ENCODE peak calls at places on chromosome 19, in five cellular contexts. D is Caco-2, M is progenitor cell of endocrine pancreas, R is mammary epithelial cell, O is colonic mucosa. G is an unnamed sample.

GRCh38 chr19:36115453-36116343 is at the start of gene TBCB:
- DNase-seq in O (peak), D (no peak), M (peak), R (no peak), G (peak)

GRCh38 chr19:51441410-51442390 is 16.6 kb downstream of the SIGLEC8 start:
- DNase-seq in D (no peak), R (peak), O (peak), M (no peak), G (no peak)

GRCh38 chr19:2207008-2207407 is 29.1 kb downstream of the PLEKHJ1 start:
- DNase-seq in R (no peak), O (no peak), M (no peak), D (no peak), G (no peak)

GRCh38 chr19:49110567-49110966 is 3.6 kb upstream of the LIN7B start:
- DNase-seq in D (no peak), R (no peak), O (no peak), M (no peak), G (peak)

GRCh38 chr19:18520848-18521691 is 800 bp downstream of the ELL start:
- DNase-seq in D (no peak), M (no peak), R (no peak), O (peak), G (no peak)

GRCh38 chr19:16849168-16849567 is 20.0 kb downstream of the SIN3B start:
- DNase-seq in O (peak), R (no peak), M (no peak), D (no peak), G (peak)

GRCh38 chr19:4456566-4456842 is 1.1 kb downstream of the UBXN6 start:
- DNase-seq in M (no peak), O (peak), R (peak), D (no peak), G (peak)

GRCh38 chr19:17357078-17357666 is 19.8 kb downstream of the GTPBP3 start:
- DNase-seq in M (no peak), D (no peak), R (no peak), O (no peak), G (no peak)

GRCh38 chr19:21586341-21587116 is 81.1 kb downstream of the ZNF429 start:
- DNase-seq in O (no peak), D (no peak), R (no peak), M (peak), G (no peak)

GRCh38 chr19:40053491-40053890 is 2.5 kb downstream of the ZNF780B start:
- DNase-seq in M (no peak), O (no peak), D (no peak), R (no peak), G (no peak)

GRCh38 chr19:41993612-41994483 is at the start of gene ATP1A3:
- DNase-seq in O (peak), M (no peak), D (no peak), R (peak), G (peak)

GRCh38 chr19:35309481-35310279 is 17.7 kb downstream of the MAG start:
- DNase-seq in D (peak), M (peak), R (no peak), O (no peak), G (peak)

GRCh38 chr19:18430417-18431144 is 7.4 kb downstream of the ISYNA1 start:
- DNase-seq in R (no peak), M (no peak), D (no peak), O (no peak), G (no peak)

GRCh38 chr19:35236638-35237400 is 8.3 kb upstream of the FAM187B start:
- DNase-seq in M (no peak), R (peak), D (no peak), O (no peak), G (no peak)

GRCh38 chr19:2050349-2050990 is 574 bp downstream of the MKNK2 start:
- DNase-seq in D (no peak), O (no peak), M (no peak), R (no peak), G (no peak)

GRCh38 chr19:19602136-19602712 is 16.3 kb downstream of the PBX4 start:
- DNase-seq in O (peak), R (no peak), M (no peak), D (no peak), G (no peak)

GRCh38 chr19:18057557-18057956 is 29.2 kb downstream of the IL12RB1 start:
- DNase-seq in D (no peak), O (peak), R (no peak), M (no peak), G (peak)

GRCh38 chr19:42540071-42540553 is 11.8 kb upstream of the CEACAM1 start:
- DNase-seq in D (no peak), R (no peak), O (no peak), M (no peak), G (no peak)

GRCh38 chr19:1961545-1961878 is 20.5 kb downstream of the CSNK1G2 start:
- DNase-seq in D (no peak), R (no peak), M (no peak), O (no peak), G (no peak)

GRCh38 chr19:29758863-29759262 is 43.8 kb upstream of the C19orf12 start:
- DNase-seq in M (no peak), D (no peak), O (no peak), R (no peak), G (no peak)

GRCh38 chr19:17777840-17778620 is 16.9 kb upstream of the B3GNT3 start:
- DNase-seq in O (peak), D (peak), M (no peak), R (no peak), G (peak)

GRCh38 chr19:1849999-1850398 is 1.7 kb upstream of the REXO1 start:
- DNase-seq in R (no peak), M (no peak), D (no peak), O (no peak), G (no peak)

GRCh38 chr19:7386308-7386707 is 37.6 kb downstream of the ARHGEF18 start:
- DNase-seq in D (peak), M (no peak), R (no peak), O (no peak), G (no peak)

GRCh38 chr19:35348909-35349611 is 1.4 kb downstream of the FFAR1 start:
- DNase-seq in D (peak), O (no peak), M (no peak), R (no peak), G (no peak)

GRCh38 chr19:1112254-1113208 is 8.7 kb downstream of the GPX4 start:
- DNase-seq in O (peak), R (no peak), M (no peak), D (no peak), G (no peak)

GRCh38 chr19:29988351-29988750 is 46.3 kb downstream of the URI1 start:
- DNase-seq in O (no peak), D (no peak), M (no peak), R (no peak), G (no peak)

GRCh38 chr19:2336528-2337328 is 8.2 kb downstream of the SPPL2B start:
- DNase-seq in D (no peak), O (no peak), R (no peak), M (no peak), G (no peak)

GRCh38 chr19:1254081-1254527 is 5.7 kb downstream of the MIDN start:
- DNase-seq in D (no peak), O (no peak), R (no peak), M (no peak), G (peak)

GRCh38 chr19:963401-964022 is 20.6 kb upstream of the WDR18 start:
- DNase-seq in O (no peak), R (no peak), M (no peak), D (no peak), G (no peak)

GRCh38 chr19:29532097-29532496 is 6.3 kb downstream of the VSTM2B start:
- DNase-seq in D (peak), R (no peak), O (no peak), M (no peak), G (no peak)

GRCh38 chr19:41324921-41325639 is 15.1 kb downstream of the CCDC97 start:
- DNase-seq in R (no peak), M (no peak), D (no peak), O (peak), G (peak)

GRCh38 chr19:7932276-7932929 is 6.5 kb upstream of the CTXN1 start:
- DNase-seq in D (no peak), M (no peak), O (no peak), R (no peak), G (no peak)

GRCh38 chr19:41699968-41700323 is 8.5 kb upstream of the CEACAM5 start:
- DNase-seq in R (no peak), O (peak), D (peak), M (no peak), G (no peak)

GRCh38 chr19:18478545-18479311 is 40.8 kb upstream of the ISYNA1 start:
- DNase-seq in D (no peak), M (no peak), R (peak), O (peak), G (peak)

GRCh38 chr19:13241321-13242104 is 91.3 kb downstream of the IER2 start:
- DNase-seq in M (no peak), R (peak), O (no peak), D (no peak), G (no peak)

GRCh38 chr19:21482863-21483276 is 22.5 kb upstream of the ZNF429 start:
- DNase-seq in M (no peak), O (peak), D (no peak), R (no peak), G (peak)

GRCh38 chr19:18364826-18365528 is 21.0 kb upstream of the GDF15 start:
- DNase-seq in M (no peak), D (peak), O (peak), R (peak), G (peak)

GRCh38 chr19:17680235-17680722 is 7.9 kb downstream of the UNC13A start:
- DNase-seq in O (peak), M (no peak), R (peak), D (peak), G (peak)

GRCh38 chr19:10141973-10142372 is 22.3 kb upstream of the EIF3G start:
- DNase-seq in R (no peak), M (no peak), O (no peak), D (no peak), G (no peak)

DNA sequence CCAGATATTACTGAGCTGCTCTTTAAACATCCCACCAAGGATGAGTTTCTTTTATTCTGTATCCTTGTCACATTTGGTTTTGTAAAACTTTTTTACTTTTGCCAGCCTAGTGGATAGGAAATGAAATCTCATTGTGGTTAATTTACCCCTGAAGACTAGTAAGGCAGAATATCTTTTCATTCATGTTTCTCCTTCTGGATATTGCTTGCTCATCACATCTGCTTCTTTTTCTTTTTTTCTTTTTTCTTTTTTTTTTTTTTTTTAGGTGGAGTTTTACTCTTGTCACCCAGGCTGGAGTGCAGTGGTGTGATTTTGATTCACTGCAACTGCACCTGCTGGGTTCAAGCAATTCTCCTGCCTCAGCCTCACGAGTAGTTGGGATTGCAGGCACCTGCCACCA is 31.4 kb downstream of the SIPA1L3 start:
- DNase-seq in R (no peak), M (no peak), O (no peak), D (no peak), G (no peak)
- TF ChIP-seq CTCF in R (no peak), M (no peak), O (no peak), D (no peak), G (no peak)

GRCh38 chr19:45793178-45793564 is 526 bp upstream of the DMWD start:
- DNase-seq in M (no peak), O (no peak), D (no peak), R (no peak), G (no peak)
- TF ChIP-seq CTCF in M (no peak), O (no peak), D (no peak), R (no peak), G (no peak)

GRCh38 chr19:15463865-15464371 is 426 bp downstream of the RASAL3 start:
- DNase-seq in M (no peak), O (peak), R (no peak), D (no peak), G (no peak)
- TF ChIP-seq CTCF in M (no peak), O (no peak), R (no peak), D (no peak), G (no peak)

DNA sequence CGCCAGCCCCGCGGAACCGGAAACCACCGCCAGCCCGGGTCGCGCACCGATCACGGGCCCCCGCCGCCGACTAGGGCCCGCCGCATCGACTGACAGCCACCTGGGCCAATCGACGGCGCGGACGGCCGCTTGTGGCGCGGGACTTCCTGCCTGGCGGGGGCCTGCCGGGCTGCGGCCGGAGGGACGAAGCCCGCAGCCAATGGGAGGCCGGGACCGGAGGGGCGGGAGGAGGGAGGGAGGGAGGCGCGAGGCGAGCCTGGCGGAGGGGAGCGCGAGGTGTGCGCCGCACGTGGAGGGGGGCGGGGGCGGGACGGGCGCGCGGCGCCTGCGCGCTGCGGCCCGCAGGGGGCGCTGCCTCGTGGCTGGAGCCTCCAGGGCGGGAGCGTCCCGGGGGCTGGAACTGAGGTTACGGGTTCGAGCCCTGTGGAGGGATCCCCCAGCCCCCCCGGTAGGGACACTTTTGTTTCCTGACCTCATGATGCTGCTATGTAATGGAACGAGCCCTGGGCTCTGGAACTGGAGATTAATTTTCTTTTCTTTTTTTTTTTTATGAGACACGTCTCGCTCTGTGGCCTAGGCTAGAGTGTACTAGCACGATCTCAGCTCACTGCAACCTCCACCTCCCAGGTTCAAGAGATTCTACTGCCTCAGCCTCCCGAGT is at the start of gene MLLT1:
- DNase-seq in D (peak), R (peak), M (peak), O (peak), G (peak)
- TF ChIP-seq CTCF in D (peak), R (peak), M (peak), O (peak), G (peak)

DNA sequence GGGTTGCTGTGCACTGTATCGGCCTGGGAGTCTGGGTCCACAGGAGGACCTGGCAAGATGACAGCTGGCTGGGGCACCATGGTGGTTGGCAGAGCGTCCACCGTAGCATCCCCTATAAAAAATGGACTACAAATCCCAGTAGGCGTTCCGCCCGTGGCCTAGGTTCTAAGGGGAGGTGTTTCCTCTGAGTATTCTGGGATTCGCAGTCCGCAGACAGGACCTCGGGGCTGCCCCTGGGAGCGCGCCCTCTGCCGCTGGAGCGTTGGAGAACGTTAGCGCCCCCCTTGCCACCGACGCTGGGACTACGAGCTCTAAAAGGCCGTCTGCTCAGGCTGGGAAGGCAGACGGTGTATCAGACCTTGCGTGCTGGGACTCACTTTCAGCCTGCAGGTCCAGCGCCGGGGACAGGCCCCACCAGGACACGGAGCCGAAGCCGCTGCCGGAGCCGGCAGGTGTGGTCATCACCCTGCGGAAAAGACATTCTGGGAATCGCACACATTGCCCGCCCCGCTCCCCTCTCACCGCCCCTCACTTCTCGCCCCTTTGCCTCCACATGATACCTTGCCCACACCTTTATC is 372 bp downstream of the DNAAF3 start:
- DNase-seq in R (peak), O (peak), D (peak), M (peak), G (peak)
- TF ChIP-seq CTCF in R (peak), O (peak), D (peak), M (peak), G (peak)

GRCh38 chr19:11227201-11227886 is 12.1 kb upstream of the ANGPTL8 start:
- DNase-seq in R (no peak), M (no peak), O (peak), D (peak), G (peak)
- TF ChIP-seq CTCF in R (peak), M (peak), O (no peak), D (no peak), G (peak)